ENCODE peak calls at places on chromosomes 4 and X, in ten cellular contexts. X, J, A, E, M, C, K, Z, H and V are unnamed samples. For H3K36me3 and H3K9me3, the result is how much of the 10 kb centered on the place peaks cover.

GRCh38 chr4:71587995-71588394 is 195.9 kb downstream of the GC start:
- DNase-seq in C (no peak), E (no peak), X (no peak), K (no peak), M (no peak), A (no peak), J (no peak), Z (no peak), H (no peak), V (no peak)

GRCh38 chrX:48278958-48279357 is 23.8 kb downstream of the SSX1 start:
- DNase-seq in K (no peak), C (no peak), A (no peak), X (no peak), E (peak), Z (peak), H (peak), M (peak), J (no peak), V (no peak)

GRCh38 chrX:68938244-68939004 is 109.6 kb downstream of the EFNB1 start:
- DNase-seq in H (no peak), A (peak), J (no peak), Z (no peak), M (no peak), X (no peak), E (no peak), K (no peak), C (no peak), V (no peak)

GRCh38 chrX:122770581-122770980 is 413.5 kb upstream of the GRIA3 start:
- DNase-seq in J (no peak), A (no peak), Z (no peak), C (no peak), E (no peak), H (no peak), X (no peak), M (no peak), K (no peak), V (no peak)

GRCh38 chrX:155009994-155010472 is 12.5 kb downstream of the F8 start:
- DNase-seq in A (no peak), X (no peak), E (no peak), C (no peak), Z (no peak), J (no peak), M (no peak), H (no peak), K (no peak), V (no peak)

GRCh38 chr4:20813698-20814097 is 113.4 kb downstream of the PACRGL start:
- DNase-seq in M (no peak), K (no peak), A (no peak), X (no peak), H (no peak), C (no peak), E (no peak), Z (no peak), J (no peak), V (peak)

GRCh38 chr4:168480991-168481588 is 798 bp upstream of the DDX60L start:
- DNase-seq in E (no peak), M (no peak), Z (no peak), A (no peak), X (no peak), H (peak), J (peak), K (no peak), C (no peak), V (no peak)

GRCh38 chrX:19030805-19031204 is 46.9 kb upstream of the PHKA2 start:
- DNase-seq in K (no peak), J (no peak), H (no peak), C (no peak), X (no peak), Z (no peak), E (no peak), A (no peak), M (no peak), V (no peak)

GRCh38 chr4:54322817-54323417 is 93.8 kb downstream of the PDGFRA start:
- DNase-seq in A (peak), X (no peak), Z (peak), C (peak), M (peak), E (peak), H (peak), J (peak), K (peak), V (peak)

GRCh38 chr4:77052352-77052751 is 23.4 kb downstream of the CCNI start:
- DNase-seq in K (peak), E (no peak), M (no peak), X (no peak), H (peak), J (peak), C (no peak), Z (peak), A (peak), V (peak)

GRCh38 chr4:147739239-147739823 is 7.4 kb downstream of the ARHGAP10 start:
- DNase-seq in A (no peak), Z (no peak), H (no peak), E (no peak), J (no peak), X (no peak), M (no peak), C (no peak), K (no peak), V (no peak)

GRCh38 chr4:12146349-12146748 is 717.7 kb upstream of the HS3ST1 start:
- DNase-seq in J (no peak), A (no peak), K (no peak), Z (no peak), M (no peak), X (no peak), E (no peak), H (no peak), C (no peak), V (no peak)

GRCh38 chr4:24765331-24765990 is 29.9 kb upstream of the SOD3 start:
- DNase-seq in A (no peak), J (no peak), Z (no peak), M (no peak), K (no peak), H (no peak), E (no peak), C (no peak), X (no peak), V (no peak)

GRCh38 chr4:101291198-101291597 is 56.1 kb downstream of the PPP3CA start:
- DNase-seq in H (no peak), K (no peak), M (no peak), A (no peak), J (no peak), X (no peak), E (no peak), C (no peak), Z (no peak), V (no peak)

GRCh38 chr4:183478926-183479325 is 25.9 kb upstream of the ING2 start:
- DNase-seq in J (no peak), X (no peak), H (no peak), M (no peak), Z (no peak), C (no peak), E (no peak), A (no peak), K (no peak), V (no peak)

GRCh38 chr4:183831689-183832088 is 73.4 kb upstream of the STOX2 start:
- DNase-seq in M (no peak), A (no peak), C (no peak), H (no peak), X (no peak), E (no peak), J (no peak), K (no peak), Z (no peak), V (no peak)

GRCh38 chr4:41838590-41838989 is 90.1 kb upstream of the PHOX2B start:
- DNase-seq in X (no peak), Z (no peak), C (no peak), M (no peak), A (no peak), H (no peak), E (no peak), K (no peak), J (no peak), V (no peak)

GRCh38 chrX:134528936-134529335 is 69.0 kb downstream of the HPRT1 start:
- DNase-seq in M (no peak), Z (no peak), J (no peak), K (no peak), H (no peak), E (no peak), C (no peak), X (no peak), A (peak), V (no peak)

GRCh38 chr4:121951570-121952110 is at the start of gene TRPC3:
- DNase-seq in K (no peak), E (peak), A (peak), M (peak), C (peak), Z (peak), J (peak), H (no peak), X (peak), V (no peak)

GRCh38 chrX:129108936-129109335 is 414.4 kb downstream of the SMARCA1 start:
- DNase-seq in E (no peak), H (no peak), A (no peak), X (no peak), Z (no peak), J (no peak), C (no peak), K (no peak), M (no peak), V (no peak)

GRCh38 chr4:39256436-39256835 is 74.1 kb downstream of the WDR19 start:
- DNase-seq in X (no peak), M (no peak), A (no peak), Z (no peak), J (no peak), E (no peak), H (no peak), C (no peak), K (no peak), V (no peak)

GRCh38 chr4:39255266-39255665 is 72.9 kb downstream of the WDR19 start:
- DNase-seq in C (no peak), X (no peak), H (no peak), Z (no peak), K (no peak), M (no peak), E (no peak), A (no peak), J (no peak), V (no peak)

GRCh38 chr4:39259571-39260330 is 77.4 kb downstream of the WDR19 start:
- DNase-seq in E (no peak), A (no peak), M (no peak), J (no peak), X (no peak), K (no peak), C (no peak), Z (no peak), H (no peak), V (no peak)

GRCh38 chr4:39255916-39256315 is 73.6 kb downstream of the WDR19 start:
- DNase-seq in Z (no peak), H (no peak), M (no peak), X (no peak), J (no peak), K (no peak), C (no peak), A (no peak), E (no peak), V (no peak)
- H3K36me3 ChIP-seq in Z (half or more), H (under half), M (under half), X (under half), J (under half), K (under half), C (under half), A (under half), E (under half), V (under half)

DNA sequence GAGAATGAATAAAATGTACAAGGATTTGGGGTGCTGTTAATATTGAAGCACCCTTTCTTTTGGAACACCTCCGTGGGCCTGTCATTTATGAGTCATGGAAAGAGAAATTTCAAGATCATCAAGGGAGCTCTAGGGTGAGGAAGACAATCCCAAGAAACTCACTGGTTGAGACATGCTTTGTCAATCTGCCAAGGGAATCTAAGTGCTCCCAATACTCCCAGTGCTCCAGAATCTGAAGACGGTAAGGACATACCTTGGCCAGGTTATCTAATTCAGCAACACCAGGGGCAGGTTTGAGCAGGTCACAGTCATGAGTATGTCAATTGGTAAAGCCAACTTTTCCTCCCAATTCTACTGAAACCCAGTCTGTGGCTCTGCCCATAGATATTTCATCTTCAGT is 556.4 kb upstream of the CPEB2 start:
- DNase-seq in J (no peak), E (no peak), C (no peak), A (no peak), K (no peak), X (no peak), M (no peak), Z (no peak), H (no peak), V (no peak)
- H3K9me3 ChIP-seq in J (under half), E (under half), C (under half), A (under half), K (under half), X (under half), M (under half), Z (under half), H (under half), V (under half)

GRCh38 chrX:145631461-145631951 is 186.1 kb upstream of the SLITRK2 start:
- DNase-seq in J (no peak), A (no peak), M (no peak), E (no peak), H (no peak), K (no peak), C (no peak), Z (no peak), X (no peak), V (no peak)
- H3K27ac ChIP-seq in J (no peak), A (no peak), M (no peak), E (no peak), H (no peak), K (no peak), C (no peak), Z (no peak), X (no peak), V (no peak)

GRCh38 chrX:16683007-16683664 is 29.3 kb downstream of the CTPS2 start:
- DNase-seq in E (no peak), A (no peak), K (no peak), Z (no peak), M (no peak), J (no peak), X (no peak), H (no peak), C (no peak), V (no peak)

GRCh38 chrX:16678689-16679088 is 28.7 kb downstream of the S100G start:
- DNase-seq in C (no peak), J (no peak), K (no peak), H (no peak), A (no peak), Z (no peak), X (no peak), M (no peak), E (no peak), V (no peak)
- H3K36me3 ChIP-seq in C (under half), J (under half), K (under half), H (under half), A (under half), Z (half or more), X (under half), M (under half), E (under half), V (under half)

DNA sequence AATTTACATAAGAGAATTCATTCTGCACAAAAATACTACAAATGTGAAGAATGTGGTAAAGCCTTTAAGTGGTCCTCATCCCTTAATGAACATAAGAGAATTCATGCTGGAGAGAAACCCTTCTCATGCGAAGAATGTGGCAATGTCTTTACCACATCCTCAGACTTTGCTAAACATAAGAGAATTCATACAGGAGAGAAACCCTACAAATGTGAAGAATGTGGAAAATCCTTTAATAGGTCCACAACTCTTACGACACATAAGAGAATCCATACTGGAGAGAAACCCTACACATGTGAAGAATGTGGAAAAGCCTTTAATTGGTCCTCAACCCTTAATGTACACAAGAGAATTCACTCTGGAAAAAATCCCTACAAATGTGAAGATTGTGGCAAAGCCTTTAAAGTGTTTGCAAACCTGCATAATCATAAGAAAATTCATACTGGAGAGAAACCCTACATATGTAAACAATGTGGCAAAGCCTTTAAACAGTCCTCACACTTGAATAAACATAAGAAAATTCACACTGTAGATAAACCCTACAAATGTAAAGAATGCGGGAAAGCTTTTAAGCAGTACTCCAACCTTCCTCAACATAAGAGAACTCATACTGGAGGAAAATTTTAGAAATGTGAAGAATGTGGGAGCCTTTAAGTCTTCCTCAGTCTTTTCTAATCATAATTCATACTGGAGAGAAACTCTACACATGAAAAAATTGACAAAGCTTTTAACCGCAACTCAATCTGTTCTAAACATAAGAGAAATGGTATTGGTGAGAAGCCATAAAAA is 37.4 kb downstream of the ZNF718 start:
- DNase-seq in A (no peak), H (no peak), E (no peak), K (no peak), Z (no peak), C (no peak), J (no peak), X (no peak), M (no peak), V (no peak)
- H3K9me3 ChIP-seq in A (under half), H (half or more), E (half or more), K (under half), Z (half or more), C (half or more), J (half or more), X (half or more), M (half or more), V (under half)

GRCh38 chr4:1017211-1017610 is 5.8 kb downstream of the FGFRL1 start:
- DNase-seq in A (no peak), X (no peak), E (no peak), K (no peak), C (no peak), Z (no peak), J (no peak), H (no peak), M (no peak), V (no peak)

GRCh38 chr4:1017706-1018105 is 6.3 kb downstream of the FGFRL1 start:
- DNase-seq in A (no peak), X (no peak), C (no peak), J (no peak), H (no peak), K (no peak), Z (no peak), M (no peak), E (no peak), V (no peak)

GRCh38 chr4:1019726-1020470 is 8.5 kb downstream of the FGFRL1 start:
- DNase-seq in E (no peak), Z (no peak), K (no peak), A (no peak), C (no peak), M (no peak), X (no peak), H (peak), J (no peak), V (no peak)

GRCh38 chr4:1019320-1019719 is 7.9 kb downstream of the FGFRL1 start:
- DNase-seq in A (no peak), J (no peak), K (no peak), M (no peak), E (no peak), Z (no peak), C (no peak), H (no peak), X (no peak), V (no peak)

DNA sequence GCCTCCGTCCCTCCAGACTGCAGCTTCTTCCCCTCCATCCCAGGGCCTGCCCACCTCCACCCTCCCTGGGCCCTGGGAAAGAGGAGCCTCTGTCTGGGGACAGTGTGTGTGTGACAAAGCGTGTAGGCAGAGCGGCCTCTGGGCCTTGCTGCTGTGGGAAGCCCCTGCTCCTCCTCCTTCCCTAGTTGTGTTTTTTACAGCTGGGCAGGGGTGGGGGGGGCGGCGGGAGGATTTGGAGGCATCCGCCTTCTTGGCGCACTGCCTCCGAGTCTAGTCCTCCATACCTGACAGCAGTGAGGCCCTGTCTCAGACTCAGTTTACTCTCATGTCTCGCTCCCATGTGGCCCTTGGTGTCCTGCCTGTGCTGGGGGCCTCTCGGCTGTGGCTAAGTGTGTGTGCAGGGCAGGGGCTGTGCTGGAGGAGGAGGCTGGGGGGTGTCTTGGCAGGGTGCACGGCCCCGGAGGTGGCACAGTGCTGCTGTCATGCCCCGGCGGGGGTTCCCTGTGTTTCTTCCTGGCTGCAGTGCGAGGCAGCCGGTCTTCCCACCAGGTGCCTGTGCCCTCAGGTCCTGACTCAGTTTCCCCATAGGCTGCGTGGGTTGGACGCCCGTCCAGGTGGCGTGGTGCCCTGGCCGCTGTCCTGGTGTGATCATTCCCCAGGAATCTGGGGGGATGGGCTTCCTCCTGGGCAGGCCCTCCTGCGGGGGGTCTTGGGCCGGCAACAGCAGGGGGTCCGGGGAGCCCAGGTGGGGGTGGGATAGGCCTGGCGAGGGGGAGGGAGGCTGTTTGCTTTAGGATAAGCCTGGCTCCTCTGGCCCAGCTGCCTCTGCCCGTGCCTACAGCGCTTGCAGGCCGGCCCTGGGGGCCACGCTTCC is 7.0 kb downstream of the FGFRL1 start:
- DNase-seq in Z (no peak), K (no peak), C (no peak), A (no peak), E (no peak), J (no peak), H (no peak), M (no peak), X (no peak), V (no peak)
- H3K27ac ChIP-seq in Z (no peak), K (no peak), C (no peak), A (peak), E (no peak), J (no peak), H (no peak), M (no peak), X (no peak), V (no peak)